ENCODE peak calls at places on chromosomes 12 and 14, in ten cellular contexts. X is prostate gland; R is effector memory CD4-positive, alpha-beta T cell; D is ovary; T is cardiac muscle cell; K is iPS DF 6.9; Z is Peyer's patch; Q is keratinocyte; Y is CD8-positive, alpha-beta T cell; I is Panc1. V is an unnamed sample. For H3K4me1 and H3K27me3, the result is how much of the 10 kb centered on the place peaks cover.

GRCh38 chr12:4270670-4271432 is 2.7 kb upstream of the CCND2 start:
- DNase-seq in I (no peak), R (no peak), Q (no peak), Z (peak), X (no peak), D (peak), T (no peak), K (no peak), Y (no peak), V (peak)

GRCh38 chr12:110046451-110047187 is 1.7 kb downstream of the C12orf76 start:
- DNase-seq in I (no peak), X (no peak), D (no peak), T (peak), K (no peak), Q (no peak), Z (no peak), Y (no peak), R (no peak), V (no peak)

GRCh38 chr12:9319044-9319841 is 111.0 kb upstream of the PZP start:
- DNase-seq in Z (no peak), X (no peak), Y (no peak), K (no peak), Q (no peak), D (no peak), I (no peak), R (no peak), T (no peak), V (no peak)

GRCh38 chr12:77349703-77350102 is 284.3 kb upstream of the E2F7 start:
- DNase-seq in I (no peak), Q (no peak), Y (no peak), K (no peak), R (no peak), D (no peak), X (no peak), Z (no peak), T (no peak), V (no peak)

GRCh38 chr12:4037747-4038312 is 164.6 kb upstream of the PARP11 start:
- DNase-seq in Y (no peak), D (peak), I (no peak), Z (no peak), K (no peak), T (peak), Q (no peak), X (peak), R (no peak), V (no peak)

GRCh38 chr12:29796823-29797263 is 13.1 kb upstream of the TMTC1 start:
- DNase-seq in X (peak), D (no peak), I (peak), R (no peak), T (peak), Y (no peak), Z (no peak), Q (peak), K (no peak), V (no peak)

GRCh38 chr14:78633747-78634146 is 463.6 kb downstream of the NRXN3 start:
- DNase-seq in K (no peak), Z (no peak), I (no peak), Y (no peak), X (peak), T (no peak), D (no peak), R (no peak), Q (no peak), V (no peak)

GRCh38 chr14:69994002-69994401 is 114.8 kb downstream of the SMOC1 start:
- DNase-seq in D (no peak), Q (no peak), K (no peak), R (no peak), X (no peak), Z (no peak), T (no peak), I (no peak), Y (no peak), V (no peak)

GRCh38 chr14:36829547-36829946 is 167.9 kb downstream of the PAX9 start:
- DNase-seq in X (no peak), Z (no peak), I (no peak), R (no peak), Q (no peak), K (no peak), D (no peak), T (no peak), Y (no peak), V (no peak)

GRCh38 chr12:32742133-32742532 is 13.6 kb downstream of the YARS2 start:
- DNase-seq in X (no peak), Y (no peak), Q (no peak), Z (no peak), R (no peak), D (no peak), T (no peak), K (no peak), I (no peak), V (no peak)

GRCh38 chr12:32988982-32989381 is 92.4 kb upstream of the PKP2 start:
- DNase-seq in D (no peak), X (no peak), R (no peak), Y (no peak), I (no peak), K (no peak), Q (no peak), T (peak), Z (no peak), V (no peak)

GRCh38 chr12:104137175-104137901 is 672 bp downstream of the NFYB start:
- DNase-seq in D (peak), Y (peak), K (no peak), Z (peak), R (peak), X (peak), T (peak), I (no peak), Q (no peak), V (peak)

GRCh38 chr14:101859916-101860315 is 98.4 kb downstream of the PPP2R5C start:
- DNase-seq in R (no peak), Y (no peak), T (no peak), I (no peak), X (no peak), Q (no peak), K (no peak), D (no peak), Z (no peak), V (no peak)

GRCh38 chr14:72291908-72292688 is 359.9 kb downstream of the RGS6 start:
- DNase-seq in R (no peak), Z (no peak), T (peak), K (peak), Y (no peak), X (no peak), Q (no peak), I (peak), D (no peak), V (no peak)

GRCh38 chr14:96816281-96816680 is 19.1 kb downstream of the VRK1 start:
- DNase-seq in Y (no peak), K (no peak), D (no peak), Q (no peak), I (no peak), R (no peak), Z (no peak), X (no peak), T (no peak), V (no peak)

GRCh38 chr14:96824283-96824682 is 27.1 kb downstream of the VRK1 start:
- DNase-seq in R (no peak), K (no peak), D (no peak), Q (peak), Y (no peak), T (peak), X (no peak), Z (no peak), I (no peak), V (no peak)

GRCh38 chr14:96823652-96824051 is 26.5 kb downstream of the VRK1 start:
- DNase-seq in I (no peak), D (no peak), T (no peak), Y (no peak), Q (no peak), Z (no peak), R (no peak), X (no peak), K (no peak), V (no peak)

GRCh38 chr14:96817750-96818666 is 20.8 kb downstream of the VRK1 start:
- DNase-seq in Y (no peak), X (no peak), Q (no peak), Z (no peak), T (no peak), I (no peak), R (no peak), D (no peak), K (no peak), V (no peak)

DNA sequence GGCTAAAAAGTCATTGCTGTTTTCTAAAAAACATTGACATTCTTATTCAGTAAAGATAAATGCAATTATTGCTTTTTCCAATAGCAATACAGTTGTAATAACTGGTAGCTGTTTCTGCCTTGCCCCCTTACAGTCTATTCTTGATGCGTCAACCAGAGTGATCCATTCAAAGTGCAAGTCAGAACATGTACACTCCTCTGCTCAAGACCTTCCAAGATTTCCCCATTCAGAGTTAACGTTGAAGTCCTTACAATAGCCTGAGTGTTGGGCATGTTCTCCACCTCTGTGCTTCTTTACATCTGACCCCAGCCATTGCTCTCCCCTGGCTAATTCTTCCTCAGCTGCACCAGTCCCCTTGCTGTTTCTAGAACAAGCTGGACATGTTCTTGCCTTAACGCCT is 24.3 kb downstream of the VRK1 start:
- DNase-seq in T (no peak), Q (peak), Z (no peak), Y (no peak), X (no peak), R (no peak), D (no peak), K (no peak), I (no peak), V (no peak)
- H3K4me1 ChIP-seq in T (under half), Q (under half), Z (under half), Y (under half), X (under half), R (under half), D (under half), K (under half), I (under half), V (under half)

GRCh38 chr12:51867796-51868428 is 19.4 kb upstream of the FIGNL2 start:
- DNase-seq in Y (no peak), R (no peak), D (no peak), T (no peak), K (no peak), X (no peak), I (no peak), Z (no peak), Q (no peak), V (no peak)
- H3K27me3 ChIP-seq in Y (under half), R (under half), D (under half), T (under half), K (under half), X (under half), I (under half), Z (under half), Q (half or more), V (under half)

GRCh38 chr12:68445836-68446235 is 113.7 kb upstream of the MDM1 start:
- DNase-seq in Q (no peak), D (no peak), X (no peak), Z (no peak), I (no peak), T (peak), R (no peak), Y (no peak), K (no peak), V (no peak)

GRCh38 chr12:68446379-68446778 is 114.2 kb upstream of the MDM1 start:
- DNase-seq in Q (no peak), R (no peak), Y (no peak), Z (no peak), K (no peak), X (no peak), T (no peak), D (no peak), I (no peak), V (no peak)

GRCh38 chr12:68449196-68449595 is 117.0 kb upstream of the MDM1 start:
- DNase-seq in T (no peak), Q (no peak), I (no peak), Z (no peak), R (no peak), X (no peak), Y (no peak), D (no peak), K (no peak), V (no peak)

GRCh38 chr12:68446896-68447806 is 115.0 kb upstream of the MDM1 start:
- DNase-seq in I (no peak), Z (no peak), T (peak), D (no peak), Y (no peak), K (peak), X (no peak), Q (no peak), R (no peak), V (no peak)

GRCh38 chr12:68447807-68448138 is 115.6 kb upstream of the MDM1 start:
- DNase-seq in Z (no peak), R (no peak), D (no peak), Q (no peak), K (no peak), X (no peak), Y (no peak), T (no peak), I (no peak), V (no peak)
- H3K4me1 ChIP-seq in Z (under half), R (under half), D (under half), Q (under half), K (under half), X (under half), Y (half or more), T (under half), I (under half), V (under half)

DNA sequence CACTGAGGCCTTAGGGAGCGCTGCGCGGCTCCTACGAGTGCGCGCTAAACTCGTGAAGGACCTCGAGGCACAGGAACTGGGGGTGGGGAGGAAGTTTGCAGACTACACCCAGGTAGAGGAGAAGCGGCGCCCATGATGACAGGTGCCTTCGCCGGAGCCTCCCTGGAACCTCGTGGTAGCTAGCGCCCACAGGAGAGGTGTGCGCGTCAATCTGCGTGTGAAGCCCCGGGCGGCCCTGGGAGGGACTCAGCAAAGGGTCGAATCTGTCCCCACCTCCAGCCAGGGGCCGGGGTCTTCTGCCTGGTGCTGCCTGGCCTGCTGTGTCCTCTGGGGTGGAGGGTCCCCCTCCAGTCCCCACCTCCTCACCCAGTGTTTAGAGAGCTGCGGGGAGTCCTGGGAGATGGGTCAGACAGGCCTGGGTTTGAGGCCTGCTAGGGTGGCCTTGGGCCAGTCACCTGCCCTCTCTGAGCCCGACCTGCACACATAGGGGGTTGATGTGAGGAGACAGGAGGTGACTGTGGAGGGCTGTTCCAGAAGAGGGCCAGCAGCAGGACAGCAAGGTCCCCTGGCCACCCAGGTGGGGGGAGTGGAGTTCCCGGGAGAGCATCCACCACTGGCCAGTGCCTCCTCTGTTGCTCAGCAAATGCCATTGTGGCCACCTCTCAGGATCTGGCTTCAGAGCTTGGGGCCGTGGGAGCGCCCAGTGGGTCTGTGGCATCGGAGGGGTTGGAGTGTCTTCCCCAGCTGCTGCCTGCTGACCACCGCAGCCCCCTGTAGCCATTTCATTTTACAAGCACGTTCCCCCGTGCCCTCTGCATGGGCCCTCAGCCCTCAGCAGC is 20.2 kb upstream of the KIF26A start:
- DNase-seq in I (no peak), X (no peak), Y (no peak), R (no peak), Z (no peak), T (no peak), K (no peak), D (peak), Q (no peak), V (no peak)
- H3K27me3 ChIP-seq in I (under half), X (under half), Y (under half), R (under half), Z (under half), T (half or more), K (under half), D (under half), Q (under half), V (under half)

DNA sequence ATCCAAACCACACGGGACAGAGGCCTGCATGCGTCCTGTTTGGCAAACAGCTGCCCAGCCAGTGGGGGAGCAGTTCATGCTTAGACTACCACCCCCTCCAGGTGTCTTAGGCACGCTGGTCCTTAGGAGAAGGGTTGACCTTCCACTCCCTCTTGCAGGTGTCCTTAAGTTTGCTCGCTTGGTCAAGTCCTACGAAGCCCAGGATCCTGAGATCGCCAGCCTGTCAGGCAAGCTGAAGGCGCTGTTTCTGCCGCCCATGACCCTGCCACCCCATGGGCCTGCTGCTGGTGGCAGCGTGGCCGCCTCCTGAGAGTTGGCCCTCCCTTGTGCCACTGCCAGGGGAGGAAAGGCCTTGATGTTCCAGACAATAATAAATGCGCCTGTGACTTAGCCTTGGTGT is 1.8 kb downstream of the C12orf57 start:
- DNase-seq in T (no peak), K (no peak), Z (no peak), I (no peak), R (no peak), D (no peak), Q (no peak), X (no peak), Y (no peak), V (no peak)
- H3K4me1 ChIP-seq in T (under half), K (under half), Z (under half), I (under half), R (half or more), D (under half), Q (under half), X (under half), Y (half or more), V (half or more)

DNA sequence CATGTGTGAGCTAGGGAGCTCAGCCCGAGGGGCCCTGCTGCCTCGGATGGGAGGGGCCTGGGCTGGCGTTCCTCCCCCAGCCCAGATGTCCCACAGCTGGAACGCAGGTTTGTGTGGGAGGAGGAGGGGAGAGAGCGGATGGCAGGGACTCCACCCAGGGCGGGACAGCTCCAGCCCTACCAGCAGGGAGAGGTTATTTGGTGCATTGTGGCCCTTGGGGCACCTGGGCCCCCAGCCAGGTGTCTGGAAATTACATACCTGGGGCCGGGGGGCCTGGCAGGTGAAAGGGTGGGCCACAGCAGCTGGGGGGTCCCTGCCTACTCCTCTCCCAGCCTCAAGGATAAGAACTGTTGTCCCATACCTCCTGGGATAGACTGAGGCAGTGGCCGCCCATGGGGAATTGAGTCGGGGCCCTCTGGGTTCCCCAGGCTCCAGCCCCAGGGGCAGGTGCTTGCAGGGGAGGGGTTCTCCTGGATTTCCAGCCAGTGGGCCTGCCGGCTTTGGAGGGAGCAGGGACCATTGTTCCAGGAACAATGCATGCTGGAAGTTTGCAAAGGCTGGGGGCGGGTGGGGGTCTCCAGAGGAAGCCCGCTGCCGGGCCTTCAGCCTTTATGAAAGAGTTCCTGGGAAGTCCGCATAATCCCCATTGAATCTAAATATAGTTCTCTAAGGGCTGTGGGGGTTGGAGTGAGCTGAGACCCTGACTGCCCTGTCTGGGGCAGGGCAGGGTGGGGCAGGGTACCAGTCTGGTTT is 1.2 kb downstream of the KIF26A start:
- DNase-seq in K (no peak), I (no peak), X (no peak), R (no peak), Z (no peak), Y (no peak), T (no peak), Q (no peak), D (peak), V (no peak)
- H3K27me3 ChIP-seq in K (under half), I (under half), X (under half), R (under half), Z (under half), Y (under half), T (under half), Q (half or more), D (under half), V (under half)

GRCh38 chr12:116150452-116150851 is 127.0 kb downstream of the MED13L start:
- DNase-seq in D (no peak), Q (no peak), Y (no peak), R (no peak), I (no peak), T (no peak), K (no peak), X (no peak), Z (no peak), V (no peak)

GRCh38 chr12:116152268-116152667 is 125.2 kb downstream of the MED13L start:
- DNase-seq in X (no peak), I (no peak), R (no peak), Z (no peak), K (no peak), D (no peak), Y (no peak), Q (no peak), T (peak), V (no peak)

GRCh38 chr12:116153983-116154382 is 123.5 kb downstream of the MED13L start:
- DNase-seq in X (no peak), Z (no peak), Q (no peak), R (no peak), T (no peak), D (no peak), K (no peak), Y (no peak), I (no peak), V (no peak)

GRCh38 chr12:116155383-116155782 is 122.1 kb downstream of the MED13L start:
- DNase-seq in R (no peak), Y (no peak), D (no peak), I (no peak), X (no peak), Z (no peak), K (no peak), T (no peak), Q (no peak), V (no peak)

DNA sequence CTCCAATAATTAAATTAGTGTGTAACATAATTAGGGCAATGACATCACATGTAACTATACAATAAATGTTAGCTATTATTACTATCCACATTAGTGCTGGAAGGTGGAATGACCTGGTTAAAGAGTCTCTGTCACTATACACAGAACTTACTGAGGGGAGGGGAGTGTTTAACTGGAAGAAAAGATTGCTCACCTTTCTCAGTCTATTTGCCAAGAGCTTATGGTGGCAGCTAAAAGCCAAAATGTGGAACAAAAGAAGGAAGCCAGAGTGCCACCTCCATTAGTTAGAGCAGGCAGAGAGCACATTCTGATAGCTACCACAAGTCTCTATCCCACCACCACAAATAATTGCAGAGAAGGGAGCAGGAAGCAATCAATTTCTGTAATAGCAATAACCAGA is 124.4 kb downstream of the MED13L start:
- DNase-seq in K (no peak), T (no peak), Q (no peak), D (no peak), Y (no peak), Z (no peak), R (no peak), X (no peak), I (no peak), V (no peak)
- H3K4me1 ChIP-seq in K (under half), T (half or more), Q (under half), D (under half), Y (under half), Z (under half), R (under half), X (under half), I (half or more), V (under half)

V was measured in CD4-positive, CD25-positive, alpha-beta regulatory T cell.